ENCODE peak calls at places on chromosomes 11 and 22, in seven cellular contexts. I is naive thymus-derived CD8-positive, alpha-beta T cell; P is HT-29; D is iris pigment epithelial cell; J is NCI-H1092; N is cardiac fibroblast; Q is NAMALWA. W is an unnamed sample.

GRCh38 chr11:112396092-112396491 is 135.4 kb upstream of the PLET1 start:
- DNase-seq in N (no peak), I (no peak), P (no peak), D (no peak), Q (no peak), J (no peak), W (no peak)

GRCh38 chr22:41713004-41713403 is 13.7 kb downstream of the MEI1 start:
- DNase-seq in Q (no peak), I (no peak), P (no peak), J (no peak), N (no peak), D (no peak), W (no peak)

GRCh38 chr11:113296447-113297205 is 17.8 kb upstream of the TTC12 start:
- DNase-seq in J (no peak), Q (no peak), D (no peak), I (no peak), N (no peak), P (no peak), W (no peak)

GRCh38 chr11:69942333-69942820 is 123.2 kb upstream of the FGF3 start:
- DNase-seq in N (no peak), D (no peak), J (no peak), P (no peak), Q (no peak), I (peak; percentile 24), W (no peak)

GRCh38 chr11:45556851-45557707 is 108.3 kb downstream of the CHST1 start:
- DNase-seq in N (peak; percentile 92), P (no peak), I (no peak), D (peak; percentile 43), J (no peak), Q (no peak), W (no peak)

GRCh38 chr11:103920449-103920848 is 116.0 kb upstream of the DDI1 start:
- DNase-seq in I (no peak), P (no peak), J (no peak), D (peak; percentile 66), N (no peak), Q (no peak), W (no peak)

GRCh38 chr22:30334601-30335000 is 7.9 kb upstream of the TBC1D10A start:
- DNase-seq in D (no peak), P (no peak), J (no peak), I (peak; percentile 40), Q (no peak), N (peak; percentile 32), W (no peak)

GRCh38 chr22:36413022-36413770 is 25.4 kb upstream of the MYH9 start:
- DNase-seq in J (no peak), I (no peak), N (no peak), Q (no peak), P (no peak), D (no peak), W (no peak)

W was measured in smooth muscle cell of the brain vasculature.